ENCODE peak calls at places on chromosomes 4 and X, in seven cellular contexts. M is MM.1S, X is heart right ventricle, Z is endodermal cell, C is HepG2, P is upper lobe of right lung, V is PC-3. S is an unnamed sample.
A peak's percentile ranks its signal among the peaks of the same experiment; 100 is the strongest.

GRCh38 chrX:110992611-110993010 is 103.4 kb upstream of the PAK3 start:
- DNase-seq in M (peak; percentile 17), X (no peak), Z (peak; percentile 82), C (peak; percentile 5), P (no peak), V (peak; percentile 57), S (no peak)

GRCh38 chr4:5785806-5786680 is 75.0 kb downstream of the EVC start:
- DNase-seq in M (no peak), X (no peak), Z (no peak), C (no peak), P (peak; percentile 15), V (peak; percentile 86), S (no peak)

GRCh38 chr4:186829740-186830449 is 106.2 kb upstream of the FAT1 start:
- DNase-seq in M (peak; percentile 97), X (no peak), Z (no peak), C (peak; percentile 52), P (no peak), V (peak; percentile 35), S (no peak)

GRCh38 chr4:153185453-153185852 is 18.8 kb upstream of the TRIM2 start:
- DNase-seq in M (no peak), X (no peak), Z (no peak), C (no peak), P (no peak), V (no peak), S (no peak)

GRCh38 chr4:189001283-189001970 is 862.2 kb downstream of the TRIML1 start:
- DNase-seq in M (no peak), X (no peak), Z (no peak), C (no peak), P (no peak), V (no peak), S (no peak)

GRCh38 chr4:8675383-8675782 is 82.8 kb downstream of the CPZ start:
- DNase-seq in M (peak; percentile 46), X (no peak), Z (peak; percentile 96), C (peak; percentile 9), P (peak; percentile 57), V (peak; percentile 12), S (no peak)

GRCh38 chrX:69285881-69286545 is 120.8 kb upstream of the PJA1 start:
- DNase-seq in M (peak; percentile 39), X (peak; percentile 71), Z (peak; percentile 82), C (no peak), P (peak; percentile 76), V (peak; percentile 57), S (peak; percentile 80)

GRCh38 chrX:47523713-47524166 is 37.3 kb upstream of the ARAF start:
- DNase-seq in M (no peak), X (no peak), Z (no peak), C (no peak), P (no peak), V (no peak), S (no peak)

GRCh38 chr4:117093581-117093980 is 8.2 kb upstream of the TRAM1L1 start:
- DNase-seq in M (no peak), X (no peak), Z (no peak), C (no peak), P (no peak), V (peak; percentile 22), S (no peak)

GRCh38 chrX:75086731-75087195 is 69.3 kb downstream of the ABCB7 start:
- DNase-seq in M (no peak), X (no peak), Z (no peak), C (no peak), P (no peak), V (no peak), S (no peak)

GRCh38 chr4:120893314-120893713 is 29.2 kb downstream of the PRDM5 start:
- DNase-seq in M (no peak), X (no peak), Z (no peak), C (no peak), P (no peak), V (no peak), S (no peak)

GRCh38 chr4:70715097-70715496 is 6.7 kb upstream of the RUFY3 start:
- DNase-seq in M (no peak), X (no peak), Z (no peak), C (no peak), P (no peak), V (no peak), S (no peak)

GRCh38 chrX:119503484-119503861 is 35.2 kb downstream of the SLC25A5 start:
- DNase-seq in M (no peak), X (no peak), Z (peak; percentile 61), C (peak; percentile 22), P (peak; percentile 73), V (peak; percentile 93), S (no peak)

GRCh38 chr4:85555210-85555609 is 80.3 kb downstream of the ARHGAP24 start:
- DNase-seq in M (no peak), X (no peak), Z (no peak), C (no peak), P (no peak), V (no peak), S (no peak)

GRCh38 chr4:177396352-177396751 is 45.9 kb downstream of the AGA start:
- DNase-seq in M (no peak), X (no peak), Z (no peak), C (no peak), P (no peak), V (no peak), S (no peak)

GRCh38 chr4:15202481-15202880 is 200.2 kb downstream of the CPEB2 start:
- DNase-seq in M (no peak), X (no peak), Z (no peak), C (no peak), P (no peak), V (no peak), S (no peak)

GRCh38 chr4:121998024-121998423 is 46.2 kb upstream of the TRPC3 start:
- DNase-seq in M (no peak), X (no peak), Z (peak; percentile 68), C (no peak), P (no peak), V (peak; percentile 4), S (no peak)

GRCh38 chr4:46146993-46147392 is 23.1 kb upstream of the GABRG1 start:
- DNase-seq in M (no peak), X (no peak), Z (peak; percentile 60), C (peak; percentile 6), P (no peak), V (no peak), S (no peak)

GRCh38 chr4:38686682-38687081 is 22.7 kb downstream of the KLF3 start:
- DNase-seq in M (no peak), X (no peak), Z (no peak), C (no peak), P (no peak), V (no peak), S (no peak)

GRCh38 chr4:13546855-13547562 is 2.7 kb upstream of the NKX3-2 start:
- DNase-seq in M (no peak), X (no peak), Z (peak; percentile 87), C (no peak), P (no peak), V (no peak), S (no peak)

GRCh38 chr4:152094851-152095700 is 334.3 kb upstream of the GATB start:
- DNase-seq in M (no peak), X (no peak), Z (no peak), C (no peak), P (no peak), V (peak; percentile 56), S (no peak)

DNA sequence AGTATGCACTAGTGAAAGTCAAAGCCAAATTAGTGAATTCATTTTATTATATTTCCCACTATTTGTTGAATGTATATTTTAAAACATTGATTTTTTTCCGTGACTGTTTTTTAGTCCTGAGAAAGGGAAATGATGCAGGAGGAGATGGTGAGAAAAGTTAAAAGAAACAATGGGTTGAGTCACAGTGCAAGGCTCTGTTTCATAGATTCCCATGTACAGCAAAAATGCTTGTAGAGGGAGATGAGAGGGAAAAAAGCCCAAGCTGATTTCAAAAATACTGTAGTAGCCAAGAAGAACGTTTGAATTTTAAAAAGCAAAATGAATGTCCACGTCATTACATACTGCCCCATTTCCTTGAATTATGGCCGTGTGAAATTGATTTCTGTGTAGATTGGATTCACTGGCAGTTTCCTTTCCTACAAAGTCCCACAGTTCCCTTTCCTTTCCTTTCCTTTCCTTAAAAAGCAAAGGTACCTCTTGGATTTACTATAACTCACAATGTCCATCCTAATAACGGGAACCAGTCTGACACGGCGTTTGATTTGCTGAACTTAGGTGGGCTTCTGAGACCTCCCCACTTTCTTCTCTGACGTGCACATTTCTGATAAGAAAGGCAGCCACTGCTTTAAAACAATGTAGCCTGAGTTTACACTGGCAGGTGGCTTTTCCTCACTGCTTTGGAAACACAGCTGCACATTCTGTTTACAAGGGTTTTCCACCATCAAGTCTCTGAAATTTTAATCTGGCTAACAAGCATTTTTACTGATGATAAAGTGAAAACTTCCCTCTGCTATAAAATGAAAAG is 63.7 kb downstream of the SPCS3 start:
- DNase-seq in M (no peak), X (no peak), Z (no peak), C (no peak), P (no peak), V (peak; percentile 15), S (no peak)
- H3K27ac ChIP-seq in M (no peak overlapping the region), X (peak overlapping the region; percentile 77), Z (no peak overlapping the region), C (no peak overlapping the region), P (no peak overlapping the region), V (peak overlapping the region; percentile 29), S (peak overlapping the region; percentile 52)

DNA sequence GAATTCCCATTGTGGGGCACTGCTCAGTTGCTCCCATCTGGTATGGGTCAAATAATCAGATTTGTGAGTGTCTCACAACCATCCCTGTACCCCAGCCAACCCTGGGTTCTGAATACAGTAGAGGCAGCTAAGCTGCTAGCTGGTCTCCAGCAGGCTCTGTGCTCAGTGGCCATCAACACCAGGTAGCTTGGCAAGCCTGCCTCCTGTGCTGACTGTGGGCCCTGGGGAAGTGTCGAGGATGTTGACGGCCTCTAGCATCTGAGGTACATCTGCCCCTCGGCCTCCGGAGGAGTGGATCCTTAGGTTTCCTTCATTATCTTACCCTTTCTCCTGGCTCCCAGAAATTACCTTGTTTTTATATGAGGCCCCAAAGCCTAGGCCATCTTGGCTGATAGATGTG is 13.3 kb downstream of the RNF4 start:
- DNase-seq in M (no peak), X (no peak), Z (no peak), C (no peak), P (no peak), V (no peak), S (no peak)
- H3K4me1 ChIP-seq in M (peaks cover 58% of the 10 kb centered on the region), X (peaks cover 100% of the 10 kb centered on the region), Z (no peaks in the 10 kb centered on the region), C (peaks cover 62% of the 10 kb centered on the region), P (peaks cover 82% of the 10 kb centered on the region), V (no peaks in the 10 kb centered on the region), S (no peaks in the 10 kb centered on the region)

DNA sequence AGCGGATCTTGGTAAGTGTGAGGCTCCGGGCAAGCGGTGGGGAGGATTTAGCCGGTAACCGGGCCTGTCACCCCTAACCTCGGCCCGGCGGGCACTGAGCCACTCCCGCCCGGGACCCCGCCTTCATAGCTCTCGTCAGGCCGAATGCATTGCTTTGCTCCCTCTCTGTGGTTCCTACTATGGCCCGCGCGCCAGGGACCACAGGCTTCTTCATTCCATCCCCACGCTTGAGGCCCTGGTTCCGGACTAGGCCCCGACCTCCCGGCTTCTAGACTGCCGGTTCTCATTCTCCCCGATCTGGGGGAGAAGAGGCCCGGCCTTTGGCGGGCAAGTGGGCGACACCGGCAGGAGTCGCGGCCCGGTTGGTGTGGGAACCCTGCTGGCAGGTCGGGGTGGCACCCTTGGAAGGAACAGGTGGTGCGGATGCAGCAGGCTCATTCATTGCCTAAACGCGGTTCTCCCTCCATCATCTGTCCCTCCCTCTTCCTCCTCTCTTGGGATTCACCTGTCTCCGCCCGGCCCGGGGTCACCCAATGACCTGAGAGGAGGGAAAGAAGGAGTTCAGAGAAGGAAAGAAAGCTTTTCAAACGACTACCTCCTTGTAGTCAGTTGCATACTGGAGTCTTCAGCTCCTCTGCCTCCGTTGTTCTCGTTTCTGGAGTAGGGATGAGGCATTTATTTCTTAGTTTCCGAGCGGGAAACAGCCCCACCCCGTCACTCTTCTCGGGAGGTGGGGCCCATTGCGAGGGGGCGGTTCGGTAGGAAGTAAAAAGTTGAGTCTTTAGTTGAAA is at the start of gene NDUFC1:
- DNase-seq in M (peak; percentile 65), X (peak; percentile 43), Z (peak; percentile 86), C (peak; percentile 52), P (peak; percentile 75), V (peak; percentile 37), S (peak; percentile 39)
- TF ChIP-seq CTCF in M (peak; percentile 35), X (no peak), Z (peak; percentile 48), C (no peak), P (peak; percentile 15), V (no peak), S (no peak)

GRCh38 chr4:156971168-156971601 is 414 bp downstream of the PDGFC start:
- DNase-seq in M (no peak), X (peak; percentile 23), Z (peak; percentile 80), C (no peak), P (peak; percentile 74), V (no peak), S (peak; percentile 57)
- H3K27ac ChIP-seq in M (peak overlapping the region; percentile 26), X (peak overlapping the region; percentile 88), Z (peak overlapping the region; percentile 42), C (peak overlapping the region; percentile 68), P (peak overlapping the region; percentile 84), V (peak overlapping the region; percentile 37), S (peak overlapping the region; percentile 95)